ENCODE peak calls at places on chromosomes 4 and X, in four cellular contexts. A, E, W and Y are unnamed samples.

GRCh38 chrX:13000311-13000811 is 25.5 kb downstream of the TMSB4X start:
- DNase-seq in W (no peak), A (no peak), E (peak), Y (peak)

GRCh38 chr4:113113151-113113550 is 63.7 kb downstream of the ANK2 start:
- DNase-seq in W (no peak), A (no peak), E (no peak), Y (no peak)

GRCh38 chr4:32645653-32646052 is 1925.5 kb downstream of the PCDH7 start:
- DNase-seq in A (no peak), E (no peak), W (no peak), Y (no peak)

GRCh38 chr4:73883306-73883705 is 14.1 kb downstream of the CXCL1 start:
- DNase-seq in E (no peak), A (peak), W (peak), Y (no peak)

GRCh38 chr4:7134737-7135388 is 57.5 kb upstream of the SORCS2 start:
- DNase-seq in E (no peak), A (peak), W (peak), Y (peak)

GRCh38 chr4:98851806-98852205 is 77.1 kb downstream of the EIF4E start:
- DNase-seq in W (peak), E (no peak), A (no peak), Y (no peak)

GRCh38 chrX:40531056-40531826 is 49.5 kb upstream of the ATP6AP2 start:
- DNase-seq in A (peak), E (no peak), W (no peak), Y (no peak)

GRCh38 chrX:19682712-19683331 is 167.5 kb upstream of the MAP3K15 start:
- DNase-seq in E (peak), A (no peak), W (peak), Y (no peak)

GRCh38 chr4:104930298-104930697 is 216.4 kb upstream of the TET2 start:
- DNase-seq in A (no peak), W (no peak), E (no peak), Y (no peak)